ENCODE peak calls at places on chromosomes 13 and 19, in five cellular contexts. One of them, this sample, is unnamed.

GRCh38 chr13:85241045-85241444 is 558.2 kb downstream of the SLITRK6 start:
- DNase-seq in endothelial cell of umbilical vein: peak; percentile 44
- DNase-seq in mammary epithelial cell: peak; percentile 73
- DNase-seq in HCT116: peak; percentile 10
- DNase-seq in neural progenitor cell: no peak
- DNase-seq in this sample: peak; percentile 34

GRCh38 chr19:50387176-50387867 is 3.2 kb downstream of the POLD1 start:
- DNase-seq in mammary epithelial cell: no peak
- DNase-seq in endothelial cell of umbilical vein: peak; percentile 15
- DNase-seq in neural progenitor cell: no peak
- DNase-seq in HCT116: no peak
- DNase-seq in this sample: peak; percentile 13

GRCh38 chr13:44022196-44022595 is 142.5 kb downstream of the LACC1 start:
- DNase-seq in HCT116: no peak
- DNase-seq in mammary epithelial cell: no peak
- DNase-seq in neural progenitor cell: no peak
- DNase-seq in endothelial cell of umbilical vein: no peak
- DNase-seq in this sample: peak; percentile 67

GRCh38 chr19:54248016-54248601 is 5.5 kb upstream of the LILRA6 start:
- DNase-seq in HCT116: no peak
- DNase-seq in neural progenitor cell: no peak
- DNase-seq in mammary epithelial cell: no peak
- DNase-seq in endothelial cell of umbilical vein: peak; percentile 75
- DNase-seq in this sample: no peak

GRCh38 chr13:44238011-44238421 is 135.6 kb upstream of the SERP2 start:
- DNase-seq in neural progenitor cell: no peak
- DNase-seq in endothelial cell of umbilical vein: no peak
- DNase-seq in mammary epithelial cell: peak; percentile 81
- DNase-seq in HCT116: no peak
- DNase-seq in this sample: peak; percentile 49

GRCh38 chr13:47298506-47298905 is 401.7 kb upstream of the HTR2A start:
- DNase-seq in endothelial cell of umbilical vein: no peak
- DNase-seq in mammary epithelial cell: peak; percentile 58
- DNase-seq in neural progenitor cell: no peak
- DNase-seq in HCT116: no peak
- DNase-seq in this sample: peak; percentile 71

GRCh38 chr13:94813920-94814500 is 101.7 kb upstream of the SOX21 start:
- DNase-seq in neural progenitor cell: peak; percentile 9
- DNase-seq in endothelial cell of umbilical vein: no peak
- DNase-seq in HCT116: no peak
- DNase-seq in mammary epithelial cell: no peak
- DNase-seq in this sample: no peak

GRCh38 chr13:99980201-99981114 is 1.1 kb upstream of the ZIC2 start:
- DNase-seq in neural progenitor cell: peak; percentile 96
- DNase-seq in HCT116: peak; percentile 52
- DNase-seq in endothelial cell of umbilical vein: peak; percentile 47
- DNase-seq in mammary epithelial cell: peak; percentile 76
- DNase-seq in this sample: peak; percentile 69

GRCh38 chr13:99316657-99317244 is 9.6 kb upstream of the GPR183 start:
- DNase-seq in HCT116: no peak
- DNase-seq in endothelial cell of umbilical vein: no peak
- DNase-seq in neural progenitor cell: no peak
- DNase-seq in mammary epithelial cell: no peak
- DNase-seq in this sample: peak; percentile 72

GRCh38 chr19:48398329-48399235 is 5.1 kb downstream of the GRIN2D start:
- DNase-seq in neural progenitor cell: peak; percentile 96
- DNase-seq in endothelial cell of umbilical vein: peak; percentile 74
- DNase-seq in HCT116: peak; percentile 91
- DNase-seq in mammary epithelial cell: peak; percentile 42
- DNase-seq in this sample: peak; percentile 79

GRCh38 chr13:41058229-41059070 is 2.9 kb upstream of the WBP4 start:
- DNase-seq in endothelial cell of umbilical vein: no peak
- DNase-seq in neural progenitor cell: no peak
- DNase-seq in mammary epithelial cell: no peak
- DNase-seq in HCT116: no peak
- DNase-seq in this sample: no peak

GRCh38 chr13:20671789-20672188 is 31.7 kb upstream of the IL17D start:
- DNase-seq in endothelial cell of umbilical vein: no peak
- DNase-seq in mammary epithelial cell: no peak
- DNase-seq in neural progenitor cell: no peak
- DNase-seq in HCT116: no peak
- DNase-seq in this sample: no peak

GRCh38 chr13:36509369-36509768 is 77.1 kb downstream of the CCNA1 start:
- DNase-seq in HCT116: no peak
- DNase-seq in endothelial cell of umbilical vein: no peak
- DNase-seq in neural progenitor cell: peak; percentile 35
- DNase-seq in mammary epithelial cell: no peak
- DNase-seq in this sample: no peak

GRCh38 chr19:14138576-14139265 is 2.3 kb upstream of the ASF1B start:
- DNase-seq in neural progenitor cell: no peak
- DNase-seq in HCT116: no peak
- DNase-seq in mammary epithelial cell: no peak
- DNase-seq in endothelial cell of umbilical vein: peak; percentile 35
- DNase-seq in this sample: peak; percentile 61

GRCh38 chr19:10412257-10412977 is 7.9 kb upstream of the PDE4A start:
- DNase-seq in HCT116: no peak
- DNase-seq in neural progenitor cell: no peak
- DNase-seq in mammary epithelial cell: no peak
- DNase-seq in endothelial cell of umbilical vein: no peak
- DNase-seq in this sample: no peak

GRCh38 chr13:112965103-112965502 is 3.9 kb upstream of the MCF2L start:
- DNase-seq in mammary epithelial cell: no peak
- DNase-seq in neural progenitor cell: no peak
- DNase-seq in endothelial cell of umbilical vein: no peak
- DNase-seq in HCT116: no peak
- DNase-seq in this sample: no peak

GRCh38 chr13:35857769-35858168 is 273.4 kb downstream of the DCLK1 start:
- DNase-seq in endothelial cell of umbilical vein: no peak
- DNase-seq in mammary epithelial cell: no peak
- DNase-seq in HCT116: no peak
- DNase-seq in neural progenitor cell: peak; percentile 71
- DNase-seq in this sample: peak; percentile 84

GRCh38 chr19:16458391-16459128 is 13.2 kb downstream of the EPS15L1 start:
- DNase-seq in endothelial cell of umbilical vein: no peak
- DNase-seq in neural progenitor cell: no peak
- DNase-seq in mammary epithelial cell: no peak
- DNase-seq in HCT116: no peak
- DNase-seq in this sample: no peak

GRCh38 chr13:111937763-111938375 is 129.1 kb upstream of the SOX1 start:
- DNase-seq in neural progenitor cell: no peak
- DNase-seq in HCT116: no peak
- DNase-seq in mammary epithelial cell: peak; percentile 32
- DNase-seq in endothelial cell of umbilical vein: no peak
- DNase-seq in this sample: no peak

GRCh38 chr19:5697022-5697889 is 7.2 kb downstream of the RPL36 start:
- DNase-seq in neural progenitor cell: no peak
- DNase-seq in endothelial cell of umbilical vein: no peak
- DNase-seq in HCT116: no peak
- DNase-seq in mammary epithelial cell: no peak
- DNase-seq in this sample: no peak

GRCh38 chr19:46967578-46968018 is 52.0 kb upstream of the NPAS1 start:
- DNase-seq in endothelial cell of umbilical vein: no peak
- DNase-seq in HCT116: no peak
- DNase-seq in mammary epithelial cell: no peak
- DNase-seq in neural progenitor cell: no peak
- DNase-seq in this sample: no peak

GRCh38 chr13:85386424-85386823 is 412.8 kb downstream of the SLITRK6 start:
- DNase-seq in neural progenitor cell: peak; percentile 26
- DNase-seq in endothelial cell of umbilical vein: no peak
- DNase-seq in mammary epithelial cell: no peak
- DNase-seq in HCT116: no peak
- DNase-seq in this sample: no peak

GRCh38 chr19:11194657-11195056 is 2.7 kb downstream of the KANK2 start:
- DNase-seq in mammary epithelial cell: no peak
- DNase-seq in HCT116: no peak
- DNase-seq in endothelial cell of umbilical vein: no peak
- DNase-seq in neural progenitor cell: no peak
- DNase-seq in this sample: no peak

GRCh38 chr13:22463089-22463488 is 717.7 kb upstream of the SGCG start:
- DNase-seq in neural progenitor cell: no peak
- DNase-seq in endothelial cell of umbilical vein: no peak
- DNase-seq in mammary epithelial cell: no peak
- DNase-seq in HCT116: no peak
- DNase-seq in this sample: no peak

GRCh38 chr19:16345457-16345856 is 20.8 kb downstream of the KLF2 start:
- DNase-seq in endothelial cell of umbilical vein: peak; percentile 58
- DNase-seq in HCT116: no peak
- DNase-seq in neural progenitor cell: no peak
- DNase-seq in mammary epithelial cell: no peak
- DNase-seq in this sample: no peak

DNA sequence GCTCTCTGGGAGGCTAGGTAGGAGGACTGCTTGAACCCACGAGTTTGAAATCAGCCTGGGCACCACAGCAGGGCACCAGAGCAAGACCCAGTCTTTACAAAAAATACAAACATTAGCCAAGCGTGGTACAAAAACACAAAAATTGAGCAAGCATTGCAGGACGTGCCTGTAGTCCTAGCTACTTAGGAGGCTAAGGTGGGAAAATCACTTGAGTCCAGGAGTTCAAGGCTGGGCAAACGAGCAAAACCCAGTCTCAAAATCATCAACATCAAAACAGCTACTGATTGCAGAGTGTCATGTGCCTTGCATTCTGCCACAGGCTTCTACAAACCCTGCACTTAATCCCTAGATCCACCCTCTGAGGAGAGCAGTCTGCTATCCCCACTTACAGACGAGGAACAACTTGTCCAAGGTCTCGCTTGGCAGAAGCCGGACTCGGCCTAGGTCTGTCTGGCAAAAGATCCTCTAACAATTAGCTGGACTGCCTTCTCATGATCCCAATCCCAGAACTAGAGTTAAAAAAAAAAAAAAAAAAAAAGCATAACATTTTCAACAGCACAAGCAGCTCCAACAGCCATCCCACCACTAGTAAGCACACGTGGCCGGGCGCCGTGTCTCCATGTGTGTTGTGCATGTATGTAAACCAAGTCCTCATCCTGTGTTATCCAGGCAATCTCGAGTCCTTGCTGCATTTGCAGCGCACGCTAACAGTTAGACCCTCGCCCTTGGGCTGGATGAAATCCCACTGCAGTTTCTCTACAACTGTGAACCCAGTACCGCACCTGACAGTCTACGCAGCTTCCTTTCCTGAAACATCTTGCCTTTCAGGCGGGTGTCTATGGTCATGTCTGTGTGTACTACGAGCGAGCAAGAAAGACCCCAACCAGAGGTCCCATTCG is 2.0 kb downstream of the PPP6R1 start:
- DNase-seq in endothelial cell of umbilical vein: no peak
- DNase-seq in HCT116: no peak
- DNase-seq in neural progenitor cell: no peak
- DNase-seq in mammary epithelial cell: no peak
- DNase-seq in this sample: no peak
- H4K20me1 ChIP-seq in endothelial cell of umbilical vein: no peaks in the 10 kb centered on the region
- H4K20me1 ChIP-seq in HCT116: no peaks in the 10 kb centered on the region
- H4K20me1 ChIP-seq in neural progenitor cell: peaks cover 64% of the 10 kb centered on the region
- H4K20me1 ChIP-seq in mammary epithelial cell: peaks cover 4% of the 10 kb centered on the region
- H4K20me1 ChIP-seq in this sample: no peaks in the 10 kb centered on the region

GRCh38 chr19:30146346-30146745 is 204.3 kb downstream of the URI1 start:
- DNase-seq in endothelial cell of umbilical vein: no peak
- DNase-seq in neural progenitor cell: no peak
- DNase-seq in HCT116: no peak
- DNase-seq in mammary epithelial cell: no peak
- DNase-seq in this sample: no peak
- TF ChIP-seq EZH2 in endothelial cell of umbilical vein: no peak
- TF ChIP-seq EZH2 in neural progenitor cell: no peak
- TF ChIP-seq EZH2 in HCT116: no peak
- TF ChIP-seq EZH2 in mammary epithelial cell: no peak
- TF ChIP-seq EZH2 in this sample: no peak

DNA sequence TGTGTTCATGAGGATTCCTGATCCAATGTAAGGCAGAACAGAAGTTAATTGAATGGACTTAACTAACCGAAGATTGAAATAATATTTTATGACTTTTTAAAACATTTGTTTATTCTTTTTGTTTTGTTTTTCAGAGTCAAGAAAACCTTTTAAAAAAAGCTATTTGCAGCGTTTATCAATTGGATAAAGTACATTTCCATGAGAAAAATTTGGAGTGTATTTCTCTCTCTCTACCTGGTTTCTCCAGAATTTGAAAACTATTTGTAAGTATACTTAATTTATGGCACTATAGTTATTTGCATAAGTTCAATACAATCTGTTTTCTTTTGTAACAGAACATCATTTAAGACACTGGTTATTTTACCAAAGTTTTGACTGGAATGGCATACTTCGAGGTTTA is 208.0 kb upstream of the UBL3 start:
- DNase-seq in endothelial cell of umbilical vein: no peak
- DNase-seq in HCT116: no peak
- DNase-seq in neural progenitor cell: no peak
- DNase-seq in mammary epithelial cell: no peak
- DNase-seq in this sample: no peak
- H4K20me1 ChIP-seq in endothelial cell of umbilical vein: no peaks in the 10 kb centered on the region
- H4K20me1 ChIP-seq in HCT116: no peaks in the 10 kb centered on the region
- H4K20me1 ChIP-seq in neural progenitor cell: no peaks in the 10 kb centered on the region
- H4K20me1 ChIP-seq in mammary epithelial cell: no peaks in the 10 kb centered on the region
- H4K20me1 ChIP-seq in this sample: no peaks in the 10 kb centered on the region

GRCh38 chr19:18418725-18419194 is 438 bp upstream of the SSBP4 start:
- DNase-seq in endothelial cell of umbilical vein: no peak
- DNase-seq in HCT116: no peak
- DNase-seq in mammary epithelial cell: no peak
- DNase-seq in neural progenitor cell: no peak
- DNase-seq in this sample: no peak

GRCh38 chr19:18419195-18419698 is at the start of gene SSBP4:
- DNase-seq in HCT116: no peak
- DNase-seq in endothelial cell of umbilical vein: peak; percentile 76
- DNase-seq in neural progenitor cell: peak; percentile 91
- DNase-seq in mammary epithelial cell: peak; percentile 68
- DNase-seq in this sample: peak; percentile 78

GRCh38 chr19:18421371-18421959 is 2.3 kb downstream of the SSBP4 start:
- DNase-seq in HCT116: no peak
- DNase-seq in neural progenitor cell: no peak
- DNase-seq in mammary epithelial cell: no peak
- DNase-seq in endothelial cell of umbilical vein: no peak
- DNase-seq in this sample: no peak

GRCh38 chr19:18420931-18421330 is 1.7 kb downstream of the SSBP4 start:
- DNase-seq in endothelial cell of umbilical vein: no peak
- DNase-seq in neural progenitor cell: no peak
- DNase-seq in HCT116: no peak
- DNase-seq in mammary epithelial cell: no peak
- DNase-seq in this sample: no peak

DNA sequence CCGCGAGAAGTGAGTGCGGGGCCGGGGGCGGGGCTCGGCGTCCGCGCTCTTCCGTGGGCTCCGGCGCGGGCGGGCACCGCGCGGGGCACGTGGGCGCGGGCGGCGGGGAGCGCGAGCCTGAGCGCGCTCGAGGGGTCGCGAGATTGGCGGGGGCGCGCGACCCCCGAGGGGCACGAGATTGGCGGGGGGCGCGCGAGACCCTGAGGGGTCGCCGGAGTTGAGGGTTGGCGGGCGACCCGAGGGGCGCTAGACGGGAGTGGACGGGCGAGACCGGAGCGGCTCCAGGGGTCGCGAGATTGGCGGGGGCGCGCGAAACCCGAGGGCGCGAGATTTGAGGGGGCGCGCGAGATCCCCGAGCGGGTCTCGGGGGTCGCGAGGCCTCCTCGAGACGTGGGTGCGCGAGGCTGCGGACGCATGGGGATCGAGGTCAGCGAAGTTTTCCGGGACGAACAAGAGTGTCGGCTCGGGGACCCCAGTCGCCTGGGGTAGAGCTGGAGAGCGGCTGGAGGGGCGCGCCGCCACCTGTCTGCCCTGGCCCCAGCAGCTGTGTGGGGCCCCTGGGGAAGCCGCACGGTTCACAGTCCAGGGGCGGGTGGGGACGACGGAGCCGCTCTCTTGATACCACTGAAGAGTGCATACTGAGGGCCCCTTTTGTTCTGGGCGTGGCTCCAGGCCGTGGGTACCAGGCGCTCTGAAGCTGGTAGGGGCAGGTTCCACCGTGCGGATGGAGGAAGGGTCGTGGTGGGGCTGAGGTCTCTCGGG is 682 bp downstream of the SSBP4 start:
- DNase-seq in HCT116: no peak
- DNase-seq in endothelial cell of umbilical vein: no peak
- DNase-seq in mammary epithelial cell: no peak
- DNase-seq in neural progenitor cell: peak; percentile 62
- DNase-seq in this sample: no peak
- TF ChIP-seq EZH2 in HCT116: no peak
- TF ChIP-seq EZH2 in endothelial cell of umbilical vein: no peak
- TF ChIP-seq EZH2 in mammary epithelial cell: no peak
- TF ChIP-seq EZH2 in neural progenitor cell: no peak
- TF ChIP-seq EZH2 in this sample: no peak